ENCODE peak calls at places on chromosomes 16 and 17, in five cellular contexts. H is psoas muscle; P is iPS-NIHi11; Z is T-helper 1 cell; R is stimulated activated CD4-positive, alpha-beta T cell treated with anti-CD3 and anti-CD28 coated beads, TNF-alpha, amount 100 ng/mL, for 24 hours. W is an unnamed sample.

GRCh38 chr17:50629902-50630301 is 4.8 kb upstream of the ABCC3 start:
- DNase-seq in H (no peak), P (no peak), Z (no peak), R (no peak), W (no peak)

GRCh38 chr16:85689950-85690320 is 1.2 kb upstream of the GINS2 start:
- DNase-seq in H (no peak), P (no peak), Z (no peak), R (no peak), W (no peak)

GRCh38 chr17:28407130-28407973 is 1.3 kb upstream of the SLC46A1 start:
- DNase-seq in H (no peak), P (peak), Z (no peak), R (no peak), W (no peak)

GRCh38 chr17:900336-900735 is 79.2 kb downstream of the NXN start:
- DNase-seq in H (no peak), P (no peak), Z (no peak), R (no peak), W (no peak)

GRCh38 chr17:44916781-44917241 is 1.5 kb upstream of the GFAP start:
- DNase-seq in H (peak), P (no peak), Z (no peak), R (no peak), W (no peak)

GRCh38 chr17:41308251-41308917 is 725 bp downstream of the KRTAP16-1 start:
- DNase-seq in H (peak), P (no peak), Z (peak), R (peak), W (no peak)

GRCh38 chr17:685006-685405 is 29.6 kb downstream of the VPS53 start:
- DNase-seq in H (no peak), P (no peak), Z (no peak), R (no peak), W (no peak)

GRCh38 chr17:2776589-2777241 is 19.5 kb upstream of the RAP1GAP2 start:
- DNase-seq in H (no peak), P (peak), Z (no peak), R (no peak), W (no peak)

GRCh38 chr16:86088287-86088686 is 189.3 kb downstream of the IRF8 start:
- DNase-seq in H (no peak), P (no peak), Z (no peak), R (no peak), W (no peak)